ENCODE peak calls at places on chromosomes 6 and 20, in six cellular contexts. V is HS-5, X is substantia nigra, A is sigmoid colon, W is cardiac fibroblast, U is natural killer cell. K is an unnamed sample.

GRCh38 chr6:26576407-26576843 is 20.3 kb upstream of the ABT1 start:
- DNase-seq in W (no peak), A (no peak), V (no peak), U (no peak), X (no peak), K (no peak)

GRCh38 chr20:19692685-19693119 is 65.4 kb upstream of the RIN2 start:
- DNase-seq in A (peak), U (peak), W (peak), V (no peak), X (peak), K (peak)

GRCh38 chr6:161257778-161258457 is 15.9 kb downstream of the AGPAT4 start:
- DNase-seq in X (no peak), V (peak), U (no peak), A (peak), W (peak), K (no peak)

GRCh38 chr6:34546551-34547321 is 9.4 kb downstream of the SPDEF start:
- DNase-seq in V (no peak), W (peak), X (peak), A (peak), U (no peak), K (no peak)

GRCh38 chr20:63070771-63071540 is 64.2 kb upstream of the BHLHE23 start:
- DNase-seq in V (no peak), U (no peak), A (peak), X (no peak), W (no peak), K (no peak)

GRCh38 chr6:44043479-44044153 is 83.6 kb downstream of the MRPL14 start:
- DNase-seq in U (no peak), X (no peak), W (peak), A (no peak), V (no peak), K (peak)

GRCh38 chr6:12228447-12229146 is 61.6 kb upstream of the EDN1 start:
- DNase-seq in X (no peak), W (no peak), V (no peak), U (no peak), A (no peak), K (no peak)

GRCh38 chr6:127952831-127953230 is 52.0 kb upstream of the THEMIS start:
- DNase-seq in A (no peak), V (no peak), W (peak), U (no peak), X (no peak), K (peak)

GRCh38 chr6:7726416-7727149 is 684 bp downstream of the BMP6 start:
- DNase-seq in X (no peak), W (peak), A (no peak), U (no peak), V (no peak), K (no peak)

GRCh38 chr6:9540534-9541126 is 874.2 kb downstream of the TFAP2A start:
- DNase-seq in V (peak), U (no peak), W (peak), X (no peak), A (no peak), K (peak)

GRCh38 chr20:58832442-58832841 is 18.3 kb downstream of the GNAS-AS1 start:
- DNase-seq in X (no peak), W (peak), A (no peak), U (no peak), V (no peak), K (no peak)

GRCh38 chr20:62824476-62825287 is 7.8 kb downstream of the COL9A3 start:
- DNase-seq in U (no peak), V (no peak), W (peak), A (peak), X (no peak), K (no peak)

GRCh38 chr6:39051399-39052122 is 3.0 kb downstream of the GLP1R start:
- DNase-seq in W (no peak), A (no peak), X (no peak), V (no peak), U (no peak), K (peak)

GRCh38 chr6:90080876-90081464 is 186.7 kb downstream of the GJA10 start:
- DNase-seq in A (no peak), U (peak), X (no peak), W (no peak), V (no peak), K (no peak)

GRCh38 chr6:75151013-75151412 is 54.8 kb downstream of the COL12A1 start:
- DNase-seq in X (no peak), W (no peak), U (no peak), V (no peak), A (no peak), K (no peak)

GRCh38 chr6:105817370-105817769 is 268.8 kb upstream of the PRDM1 start:
- DNase-seq in V (no peak), X (no peak), U (no peak), W (no peak), A (no peak), K (no peak)